ENCODE peak calls at places on chromosomes 6 and 20, in six cellular contexts. L is neuronal stem cell, E is trophoblast cell, T is H1, C is IMR-90, R is mesenchymal stem cell. H is an unnamed sample.

GRCh38 chr20:44583179-44583578 is 800 bp downstream of the PKIG start:
- DNase-seq in L (no peak), E (no peak), T (no peak), C (peak; percentile 37), R (peak; percentile 66), H (no peak)

GRCh38 chr6:43297644-43298564 is at the start of gene SLC22A7:
- DNase-seq in L (no peak), E (no peak), T (no peak), C (no peak), R (no peak), H (no peak)

GRCh38 chr6:158409451-158409850 is 97.2 kb downstream of the TULP4 start:
- DNase-seq in L (no peak), E (no peak), T (no peak), C (peak; percentile 75), R (peak; percentile 60), H (no peak)

GRCh38 chr6:111403388-111403787 is 79.6 kb downstream of the REV3L start:
- DNase-seq in L (no peak), E (no peak), T (no peak), C (no peak), R (no peak), H (no peak)

GRCh38 chr6:105646391-105646867 is 243.5 kb upstream of the PREP start:
- DNase-seq in L (no peak), E (no peak), T (no peak), C (peak; percentile 13), R (peak; percentile 23), H (no peak)

GRCh38 chr20:58146761-58147160 is 81.7 kb downstream of the ANKRD60 start:
- DNase-seq in L (no peak), E (no peak), T (no peak), C (no peak), R (no peak), H (no peak)

GRCh38 chr6:106442351-106442750 is 81.8 kb downstream of the CRYBG1 start:
- DNase-seq in L (no peak), E (no peak), T (no peak), C (no peak), R (no peak), H (no peak)

GRCh38 chr6:30670760-30671527 is 1.9 kb downstream of the DHX16 start:
- DNase-seq in L (no peak), E (no peak), T (no peak), C (no peak), R (peak; percentile 47), H (no peak)

GRCh38 chr6:41713161-41713649 is 22.2 kb downstream of the TFEB start:
- DNase-seq in L (no peak), E (peak; percentile 5), T (no peak), C (peak; percentile 45), R (no peak), H (no peak)

GRCh38 chr6:142476446-142476845 is 174.6 kb downstream of the ADGRG6 start:
- DNase-seq in L (no peak), E (no peak), T (no peak), C (no peak), R (no peak), H (no peak)
- H2BK120ac ChIP-seq in L (no peak overlapping the region), E (no peak overlapping the region), T (no peak overlapping the region), C (no peak overlapping the region), R (no peak overlapping the region), H (no peak overlapping the region)

DNA sequence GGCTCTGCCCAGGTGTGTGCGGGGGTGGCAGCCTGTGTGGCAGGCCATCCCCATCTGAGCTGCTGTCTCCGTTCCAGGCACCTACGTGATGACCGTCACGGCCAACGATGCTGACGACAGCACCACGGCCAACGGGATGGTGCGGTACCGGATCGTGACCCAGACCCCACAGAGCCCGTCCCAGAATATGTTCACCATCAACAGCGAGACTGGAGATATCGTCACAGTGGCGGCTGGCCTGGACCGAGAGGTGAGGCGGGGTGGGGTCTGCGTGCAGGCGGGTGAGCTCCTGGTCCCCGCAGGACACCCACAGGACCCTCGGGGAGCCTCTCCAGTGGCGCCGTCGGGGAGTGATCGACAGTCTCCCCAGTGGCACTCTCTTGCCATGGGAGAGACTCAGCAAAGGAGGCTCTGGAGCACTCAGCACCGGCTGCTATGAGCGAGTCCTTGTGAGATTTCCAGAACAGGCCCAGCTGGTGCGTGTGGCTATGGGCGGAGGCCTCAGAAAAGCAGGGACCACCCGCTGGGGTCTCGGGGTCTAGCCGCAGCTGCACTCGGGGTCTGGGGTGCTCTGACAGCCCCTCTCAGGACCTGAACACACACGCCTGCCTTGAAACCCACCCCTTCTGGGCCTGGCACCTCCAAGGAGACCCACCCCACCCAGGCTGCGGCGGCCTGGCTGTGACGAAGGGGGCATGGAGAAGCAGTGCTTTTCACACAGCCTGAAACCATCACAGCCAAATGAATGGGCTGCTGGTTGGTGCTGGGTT is 191.8 kb downstream of the TAF4 start:
- DNase-seq in L (no peak), E (no peak), T (no peak), C (no peak), R (no peak), H (no peak)
- H2BK120ac ChIP-seq in L (no peak overlapping the region), E (no peak overlapping the region), T (no peak overlapping the region), C (no peak overlapping the region), R (no peak overlapping the region), H (no peak overlapping the region)

GRCh38 chr20:24469116-24470030 is at the start of gene SYNDIG1:
- DNase-seq in L (peak; percentile 57), E (no peak), T (no peak), C (no peak), R (no peak), H (peak; percentile 72)
- H2BK120ac ChIP-seq in L (peak within 1 kb of the TSS; percentile 70), E (peak within 1 kb of the TSS; percentile 15), T (peak within 1 kb of the TSS; percentile 8), C (no peak within 1 kb of the TSS), R (no peak within 1 kb of the TSS), H (no peak within 1 kb of the TSS)

DNA sequence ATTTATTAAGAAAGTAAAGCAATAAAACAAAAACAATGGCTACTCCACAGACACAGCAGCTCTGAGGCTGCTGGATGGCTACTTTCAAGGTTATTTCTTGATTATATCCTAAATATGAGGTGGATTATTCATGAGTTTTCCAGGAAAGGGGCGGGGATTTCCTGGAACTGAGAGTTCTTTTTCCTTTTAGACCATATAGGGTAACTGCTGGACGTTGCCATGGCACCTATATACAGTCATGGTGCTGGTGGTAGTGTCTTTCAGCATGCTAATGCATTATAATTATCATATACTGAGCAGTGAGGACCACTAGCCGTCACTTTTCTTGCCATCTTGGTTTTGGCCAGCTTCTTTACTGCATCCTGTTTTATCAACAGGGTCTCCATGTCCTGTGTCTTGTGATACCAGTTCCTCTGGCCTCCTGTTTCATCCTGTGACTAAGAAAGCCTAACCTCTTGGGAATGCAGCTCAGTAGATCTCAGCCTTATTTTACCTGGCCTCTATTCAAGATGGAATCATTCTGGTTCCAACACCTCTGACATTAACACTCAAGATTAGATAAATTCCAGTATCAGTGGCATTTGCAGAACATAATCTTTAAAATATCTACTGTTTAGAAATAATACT is 32.3 kb upstream of the TRDN start:
- DNase-seq in L (no peak), E (no peak), T (no peak), C (no peak), R (no peak), H (no peak)
- H2BK120ac ChIP-seq in L (no peak overlapping the region), E (no peak overlapping the region), T (no peak overlapping the region), C (no peak overlapping the region), R (no peak overlapping the region), H (no peak overlapping the region)

DNA sequence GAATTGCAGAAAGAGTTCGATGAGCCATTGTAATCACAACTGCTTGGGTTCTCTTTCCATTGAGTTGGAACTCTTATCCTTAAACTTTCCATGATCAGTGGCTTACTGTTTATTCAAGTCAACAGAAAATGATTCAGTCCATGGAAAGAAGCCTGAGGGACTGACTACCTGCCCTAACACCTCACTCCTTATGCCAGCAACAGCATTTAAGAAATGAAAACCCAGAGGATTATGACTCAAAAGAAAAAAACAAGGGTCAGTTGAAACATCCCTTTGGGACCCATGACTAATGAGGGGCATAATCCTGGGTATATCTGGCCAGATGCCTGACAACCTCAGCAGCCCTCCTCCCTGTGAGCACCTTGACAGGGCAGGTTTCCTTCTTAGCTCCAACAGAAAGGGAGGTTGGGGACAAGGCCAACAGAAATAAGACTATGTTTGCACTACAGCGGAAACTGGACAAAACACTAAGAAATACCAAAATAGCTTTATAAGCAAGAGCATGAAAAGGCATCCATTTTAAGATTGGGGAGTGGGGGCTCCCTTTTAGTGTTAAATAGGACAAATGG is 106.7 kb downstream of the MAP3K5 start:
- DNase-seq in L (no peak), E (no peak), T (no peak), C (peak; percentile 21), R (no peak), H (no peak)
- H2BK120ac ChIP-seq in L (no peak overlapping the region), E (no peak overlapping the region), T (no peak overlapping the region), C (no peak overlapping the region), R (no peak overlapping the region), H (no peak overlapping the region)

GRCh38 chr6:3209114-3210023 is 18.1 kb downstream of the TUBB2B start:
- DNase-seq in L (no peak), E (peak; percentile 93), T (peak; percentile 87), C (peak; percentile 98), R (peak; percentile 96), H (peak; percentile 95)
- H2BK120ac ChIP-seq in L (no peak overlapping the region), E (no peak overlapping the region), T (no peak overlapping the region), C (peak overlapping the region; percentile 28), R (no peak overlapping the region), H (no peak overlapping the region)

H was measured in H9.